ENCODE peak calls at places on chromosomes 12 and 14, in ten cellular contexts. C is cardiac muscle cell, X is heart left ventricle, F is uterus, Z is K562, A is testis, N is hepatocyte, S is keratinocyte, Q is kidney, H is dorsolateral prefrontal cortex. M is an unnamed sample.

GRCh38 chr12:117567644-117568043 is 206.2 kb upstream of the NOS1 start:
- DNase-seq in C (no peak), A (no peak), F (no peak), X (no peak), N (no peak), Z (no peak), S (no peak), Q (no peak), H (no peak), M (no peak)

GRCh38 chr12:119008691-119009221 is 27.4 kb downstream of the SRRM4 start:
- DNase-seq in S (no peak), H (no peak), N (peak), X (no peak), Z (no peak), F (no peak), A (no peak), C (no peak), Q (no peak), M (no peak)

GRCh38 chr14:105325716-105326567 is 11.4 kb downstream of the PACS2 start:
- DNase-seq in C (no peak), S (no peak), H (no peak), F (no peak), Z (no peak), Q (no peak), N (no peak), A (no peak), X (peak), M (no peak)

GRCh38 chr12:46831335-46832083 is 5.7 kb upstream of the SLC38A4 start:
- DNase-seq in A (peak), C (peak), F (no peak), X (peak), N (peak), H (no peak), Z (no peak), S (no peak), Q (peak), M (peak)

GRCh38 chr14:44700184-44700583 is 193.1 kb upstream of the FSCB start:
- DNase-seq in Z (no peak), C (peak), H (no peak), N (peak), F (no peak), S (no peak), X (no peak), A (no peak), Q (no peak), M (no peak)

GRCh38 chr12:6367065-6367968 is 8.0 kb downstream of the SCNN1A start:
- DNase-seq in H (no peak), X (no peak), C (peak), A (no peak), Q (peak), F (no peak), N (no peak), Z (peak), S (no peak), M (no peak)

GRCh38 chr12:132559652-132560420 is 50.5 kb downstream of the LRCOL1 start:
- DNase-seq in S (no peak), F (no peak), H (peak), C (peak), Q (no peak), A (peak), Z (peak), N (peak), X (no peak), M (peak)

GRCh38 chr12:52053570-52054209 is 2.4 kb downstream of the NR4A1 start:
- DNase-seq in N (peak), Z (no peak), A (no peak), H (no peak), S (no peak), Q (peak), F (no peak), X (no peak), C (peak), M (no peak)

GRCh38 chr14:66078031-66078430 is 408.1 kb upstream of the CCDC196 start:
- DNase-seq in N (no peak), Q (no peak), S (no peak), Z (no peak), H (no peak), C (no peak), A (no peak), X (no peak), F (no peak), M (no peak)

GRCh38 chr12:2801044-2801783 is 6.4 kb downstream of the FKBP4 start:
- DNase-seq in A (no peak), F (no peak), H (no peak), Z (no peak), S (no peak), Q (no peak), N (no peak), X (no peak), C (no peak), M (no peak)

GRCh38 chr12:81340910-81341309 is 263.0 kb downstream of the ACSS3 start:
- DNase-seq in Q (no peak), S (no peak), Z (no peak), A (no peak), C (no peak), F (no peak), H (no peak), X (no peak), N (no peak), M (no peak)

GRCh38 chr12:131438874-131439273 is 272.0 kb upstream of the SFSWAP start:
- DNase-seq in S (no peak), Z (peak), X (no peak), A (peak), F (no peak), N (no peak), C (no peak), Q (no peak), H (no peak), M (no peak)

DNA sequence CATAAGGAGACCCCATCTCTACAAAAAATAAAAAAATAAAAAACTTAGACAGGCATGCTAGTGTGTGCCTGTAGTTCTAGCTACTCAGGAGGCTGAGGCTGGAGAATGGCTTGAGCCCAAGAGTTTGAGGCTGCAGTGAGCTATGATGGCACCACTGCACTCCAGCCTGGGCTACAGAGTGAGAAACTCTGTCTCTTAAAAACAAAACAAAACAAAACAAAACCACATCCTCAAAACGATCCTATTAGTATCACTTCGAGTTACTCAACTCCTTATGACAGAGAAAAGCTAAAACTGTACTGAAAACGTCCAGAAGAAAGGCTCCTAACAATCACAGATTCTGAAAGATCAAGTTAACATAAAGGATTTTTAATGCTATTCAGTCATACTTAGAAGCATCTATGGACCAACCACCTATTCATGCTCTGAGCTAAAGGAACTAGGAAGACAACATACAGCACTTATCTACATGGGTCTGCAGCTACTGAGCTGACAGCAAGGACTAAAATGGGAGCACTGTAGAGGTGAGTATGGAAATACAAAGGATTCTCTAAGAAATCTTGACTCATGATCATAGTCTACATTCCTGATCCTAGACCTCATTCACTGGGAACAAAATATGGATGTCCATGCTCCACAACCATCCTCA is 75.3 kb upstream of the DUSP6 start:
- DNase-seq in F (no peak), H (no peak), N (no peak), S (no peak), Q (no peak), A (no peak), X (no peak), Z (no peak), C (no peak), M (no peak)
- H3K27ac ChIP-seq in F (no peak), H (no peak), N (no peak), S (no peak), Q (no peak), A (no peak), X (no peak), Z (no peak), C (no peak), M (no peak)

DNA sequence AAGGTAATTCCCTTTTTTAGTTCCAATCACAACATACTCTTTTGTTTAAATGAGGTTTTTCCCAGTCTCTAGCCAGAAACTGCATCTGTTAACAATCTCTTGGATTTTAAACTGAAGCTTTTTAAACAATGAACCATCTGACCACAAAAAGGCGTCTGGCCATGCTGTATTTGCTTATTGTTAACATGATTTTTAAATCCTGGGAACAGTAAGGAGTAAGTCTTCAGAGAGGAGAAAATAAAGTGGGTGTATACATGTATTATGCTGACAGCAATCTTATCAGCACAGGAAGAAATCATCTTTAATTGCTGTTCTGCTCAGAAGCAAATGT is 106.2 kb downstream of the DAAM1 start:
- DNase-seq in N (no peak), Q (no peak), C (peak), H (no peak), F (no peak), A (no peak), X (no peak), S (no peak), Z (no peak), M (no peak)
- H3K27ac ChIP-seq in N (peak), Q (no peak), C (no peak), H (no peak), F (peak), A (no peak), X (peak), S (no peak), Z (no peak), M (no peak)

GRCh38 chr14:68508581-68508980 is 284.3 kb downstream of the ZFP36L1 start:
- DNase-seq in A (no peak), S (no peak), F (peak), Q (no peak), Z (no peak), N (no peak), H (no peak), X (no peak), C (no peak), M (no peak)

GRCh38 chr14:68506021-68506644 is 286.7 kb downstream of the ZFP36L1 start:
- DNase-seq in H (no peak), C (peak), N (no peak), Z (no peak), Q (no peak), S (no peak), F (peak), X (no peak), A (no peak), M (peak)

GRCh38 chr14:68509188-68509953 is 283.5 kb downstream of the ZFP36L1 start:
- DNase-seq in F (peak), S (no peak), H (no peak), N (no peak), Q (no peak), X (no peak), C (no peak), A (no peak), Z (no peak), M (no peak)

GRCh38 chr14:68506645-68507405 is 286.0 kb downstream of the ZFP36L1 start:
- DNase-seq in C (no peak), N (no peak), F (peak), Q (no peak), Z (no peak), X (no peak), S (no peak), A (no peak), H (no peak), M (no peak)

GRCh38 chr14:68507544-68508081 is 285.3 kb downstream of the ZFP36L1 start:
- DNase-seq in S (no peak), N (no peak), Z (no peak), A (no peak), H (no peak), X (no peak), C (no peak), Q (no peak), F (peak), M (no peak)
- H3K27ac ChIP-seq in S (no peak), N (peak), Z (no peak), A (no peak), H (no peak), X (no peak), C (no peak), Q (no peak), F (peak), M (no peak)

GRCh38 chr12:126668961-126669360 is 1598.0 kb upstream of the TMEM132C start:
- DNase-seq in N (no peak), A (no peak), F (no peak), Z (no peak), H (no peak), Q (no peak), C (peak), X (no peak), S (no peak), M (no peak)

GRCh38 chr12:126667340-126667739 is 1599.6 kb upstream of the TMEM132C start:
- DNase-seq in F (no peak), Q (no peak), N (no peak), A (no peak), S (no peak), C (peak), Z (no peak), X (no peak), H (no peak), M (no peak)

GRCh38 chr12:126663304-126664094 is 1598.3 kb downstream of the AACS start:
- DNase-seq in C (peak), Q (no peak), F (no peak), N (peak), S (no peak), Z (peak), H (no peak), A (peak), X (no peak), M (peak)

GRCh38 chr12:126668538-126668937 is 1598.4 kb upstream of the TMEM132C start:
- DNase-seq in Z (no peak), X (no peak), F (no peak), C (peak), H (no peak), S (no peak), Q (no peak), A (no peak), N (no peak), M (no peak)
- H3K27ac ChIP-seq in Z (no peak), X (no peak), F (no peak), C (no peak), H (no peak), S (no peak), Q (no peak), A (no peak), N (peak), M (no peak)